ENCODE peak calls at places on chromosome 18, in eight cellular contexts. One of them, this sample, is unnamed.

GRCh38 chr18:23662309-23663263 is at the start of gene ANKRD29:
- DNase-seq in AG10803: peak
- DNase-seq in heart right ventricle: peak
- DNase-seq in SK-N-SH: peak
- DNase-seq in lower lobe of right lung: peak
- DNase-seq in tibial artery: no peak
- DNase-seq in HCT116: no peak
- DNase-seq in fibroblast of mammary gland: peak
- DNase-seq in this sample: no peak

GRCh38 chr18:10544093-10544748 is 18.4 kb downstream of the NAPG start:
- DNase-seq in HCT116: no peak
- DNase-seq in tibial artery: no peak
- DNase-seq in fibroblast of mammary gland: peak
- DNase-seq in AG10803: no peak
- DNase-seq in lower lobe of right lung: no peak
- DNase-seq in heart right ventricle: peak
- DNase-seq in SK-N-SH: no peak
- DNase-seq in this sample: no peak

GRCh38 chr18:65955747-65956146 is 204.9 kb downstream of the CDH7 start:
- DNase-seq in HCT116: no peak
- DNase-seq in lower lobe of right lung: no peak
- DNase-seq in SK-N-SH: no peak
- DNase-seq in AG10803: no peak
- DNase-seq in heart right ventricle: no peak
- DNase-seq in tibial artery: no peak
- DNase-seq in fibroblast of mammary gland: no peak
- DNase-seq in this sample: no peak

GRCh38 chr18:62183578-62184195 is 3.2 kb downstream of the PIGN start:
- DNase-seq in tibial artery: no peak
- DNase-seq in fibroblast of mammary gland: peak
- DNase-seq in SK-N-SH: peak
- DNase-seq in AG10803: peak
- DNase-seq in heart right ventricle: no peak
- DNase-seq in lower lobe of right lung: no peak
- DNase-seq in HCT116: peak
- DNase-seq in this sample: no peak

GRCh38 chr18:59142274-59142673 is 2.6 kb downstream of the SEC11C start:
- DNase-seq in AG10803: no peak
- DNase-seq in heart right ventricle: no peak
- DNase-seq in lower lobe of right lung: no peak
- DNase-seq in tibial artery: no peak
- DNase-seq in SK-N-SH: no peak
- DNase-seq in HCT116: no peak
- DNase-seq in fibroblast of mammary gland: no peak
- DNase-seq in this sample: peak

GRCh38 chr18:33812186-33812585 is 234.2 kb downstream of the ASXL3 start:
- DNase-seq in fibroblast of mammary gland: no peak
- DNase-seq in AG10803: no peak
- DNase-seq in SK-N-SH: no peak
- DNase-seq in tibial artery: no peak
- DNase-seq in HCT116: no peak
- DNase-seq in heart right ventricle: no peak
- DNase-seq in lower lobe of right lung: no peak
- DNase-seq in this sample: no peak

GRCh38 chr18:10234281-10234680 is 220.2 kb upstream of the APCDD1 start:
- DNase-seq in fibroblast of mammary gland: peak
- DNase-seq in SK-N-SH: no peak
- DNase-seq in lower lobe of right lung: no peak
- DNase-seq in heart right ventricle: no peak
- DNase-seq in HCT116: no peak
- DNase-seq in tibial artery: no peak
- DNase-seq in AG10803: peak
- DNase-seq in this sample: no peak

GRCh38 chr18:50700245-50701165 is 119.3 kb downstream of the MRO start:
- DNase-seq in lower lobe of right lung: no peak
- DNase-seq in HCT116: no peak
- DNase-seq in fibroblast of mammary gland: no peak
- DNase-seq in tibial artery: no peak
- DNase-seq in heart right ventricle: no peak
- DNase-seq in AG10803: no peak
- DNase-seq in SK-N-SH: no peak
- DNase-seq in this sample: no peak

GRCh38 chr18:79524181-79525078 is 128.7 kb downstream of the NFATC1 start:
- DNase-seq in heart right ventricle: no peak
- DNase-seq in HCT116: no peak
- DNase-seq in AG10803: no peak
- DNase-seq in tibial artery: peak
- DNase-seq in SK-N-SH: no peak
- DNase-seq in lower lobe of right lung: peak
- DNase-seq in fibroblast of mammary gland: no peak
- DNase-seq in this sample: no peak

GRCh38 chr18:12296087-12296403 is 12.0 kb upstream of the TUBB6 start:
- DNase-seq in AG10803: peak
- DNase-seq in tibial artery: no peak
- DNase-seq in HCT116: no peak
- DNase-seq in fibroblast of mammary gland: peak
- DNase-seq in lower lobe of right lung: no peak
- DNase-seq in heart right ventricle: no peak
- DNase-seq in SK-N-SH: no peak
- DNase-seq in this sample: no peak

GRCh38 chr18:62717059-62717849 is 1.9 kb downstream of the PHLPP1 start:
- DNase-seq in fibroblast of mammary gland: peak
- DNase-seq in SK-N-SH: peak
- DNase-seq in AG10803: peak
- DNase-seq in HCT116: peak
- DNase-seq in heart right ventricle: no peak
- DNase-seq in lower lobe of right lung: no peak
- DNase-seq in tibial artery: no peak
- DNase-seq in this sample: no peak

GRCh38 chr18:35029770-35030169 is 11.4 kb upstream of the MAPRE2 start:
- DNase-seq in HCT116: no peak
- DNase-seq in heart right ventricle: no peak
- DNase-seq in fibroblast of mammary gland: no peak
- DNase-seq in tibial artery: no peak
- DNase-seq in AG10803: no peak
- DNase-seq in SK-N-SH: no peak
- DNase-seq in lower lobe of right lung: no peak
- DNase-seq in this sample: no peak

GRCh38 chr18:35516789-35517188 is 19.0 kb upstream of the INO80C start:
- DNase-seq in SK-N-SH: no peak
- DNase-seq in fibroblast of mammary gland: no peak
- DNase-seq in tibial artery: no peak
- DNase-seq in AG10803: no peak
- DNase-seq in heart right ventricle: no peak
- DNase-seq in lower lobe of right lung: no peak
- DNase-seq in HCT116: no peak
- DNase-seq in this sample: no peak

GRCh38 chr18:6310714-6311113 is 104.0 kb downstream of the L3MBTL4 start:
- DNase-seq in HCT116: no peak
- DNase-seq in heart right ventricle: no peak
- DNase-seq in tibial artery: no peak
- DNase-seq in lower lobe of right lung: no peak
- DNase-seq in SK-N-SH: no peak
- DNase-seq in fibroblast of mammary gland: no peak
- DNase-seq in AG10803: no peak
- DNase-seq in this sample: no peak

DNA sequence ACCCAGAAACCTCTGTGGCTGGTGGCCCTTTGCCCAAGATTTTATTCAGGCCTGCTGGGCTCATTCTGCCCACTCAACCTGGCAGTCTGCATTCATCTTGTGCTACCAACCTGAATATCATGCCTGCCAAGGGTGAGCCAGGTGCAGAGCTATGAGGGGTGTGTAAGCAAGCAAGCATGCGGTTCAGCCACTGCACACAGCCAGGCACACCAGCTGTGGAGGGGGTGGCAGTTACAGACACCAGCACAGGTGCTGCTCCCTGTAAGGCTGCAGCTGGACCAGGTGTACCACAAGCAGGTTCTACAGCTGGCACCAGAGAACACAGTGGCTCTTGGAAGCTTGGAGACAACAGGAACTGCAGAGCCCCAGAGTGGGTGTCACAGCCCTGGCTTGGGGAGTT is 633.2 kb downstream of the FBXO15 start:
- DNase-seq in tibial artery: no peak
- DNase-seq in fibroblast of mammary gland: no peak
- DNase-seq in lower lobe of right lung: no peak
- DNase-seq in SK-N-SH: no peak
- DNase-seq in heart right ventricle: no peak
- DNase-seq in HCT116: no peak
- DNase-seq in AG10803: no peak
- DNase-seq in this sample: no peak
- TF ChIP-seq CTCF in tibial artery: no peak
- TF ChIP-seq CTCF in fibroblast of mammary gland: no peak
- TF ChIP-seq CTCF in lower lobe of right lung: no peak
- TF ChIP-seq CTCF in SK-N-SH: no peak
- TF ChIP-seq CTCF in heart right ventricle: no peak
- TF ChIP-seq CTCF in HCT116: no peak
- TF ChIP-seq CTCF in AG10803: no peak
- TF ChIP-seq CTCF in this sample: no peak

GRCh38 chr18:77101410-77102245 is 31.0 kb downstream of the MBP start:
- DNase-seq in SK-N-SH: peak
- DNase-seq in lower lobe of right lung: peak
- DNase-seq in HCT116: peak
- DNase-seq in AG10803: peak
- DNase-seq in heart right ventricle: peak
- DNase-seq in tibial artery: peak
- DNase-seq in fibroblast of mammary gland: peak
- DNase-seq in this sample: no peak

GRCh38 chr18:77098554-77099174 is 33.9 kb downstream of the MBP start:
- DNase-seq in fibroblast of mammary gland: peak
- DNase-seq in HCT116: no peak
- DNase-seq in SK-N-SH: no peak
- DNase-seq in lower lobe of right lung: no peak
- DNase-seq in tibial artery: no peak
- DNase-seq in AG10803: no peak
- DNase-seq in heart right ventricle: no peak
- DNase-seq in this sample: no peak

GRCh38 chr18:77099501-77100370 is 32.8 kb downstream of the MBP start:
- DNase-seq in AG10803: no peak
- DNase-seq in HCT116: no peak
- DNase-seq in heart right ventricle: no peak
- DNase-seq in SK-N-SH: no peak
- DNase-seq in fibroblast of mammary gland: no peak
- DNase-seq in tibial artery: no peak
- DNase-seq in lower lobe of right lung: no peak
- DNase-seq in this sample: no peak

GRCh38 chr18:77102246-77103040 is 30.1 kb downstream of the MBP start:
- DNase-seq in SK-N-SH: peak
- DNase-seq in fibroblast of mammary gland: peak
- DNase-seq in HCT116: no peak
- DNase-seq in heart right ventricle: no peak
- DNase-seq in AG10803: peak
- DNase-seq in tibial artery: no peak
- DNase-seq in lower lobe of right lung: no peak
- DNase-seq in this sample: peak

DNA sequence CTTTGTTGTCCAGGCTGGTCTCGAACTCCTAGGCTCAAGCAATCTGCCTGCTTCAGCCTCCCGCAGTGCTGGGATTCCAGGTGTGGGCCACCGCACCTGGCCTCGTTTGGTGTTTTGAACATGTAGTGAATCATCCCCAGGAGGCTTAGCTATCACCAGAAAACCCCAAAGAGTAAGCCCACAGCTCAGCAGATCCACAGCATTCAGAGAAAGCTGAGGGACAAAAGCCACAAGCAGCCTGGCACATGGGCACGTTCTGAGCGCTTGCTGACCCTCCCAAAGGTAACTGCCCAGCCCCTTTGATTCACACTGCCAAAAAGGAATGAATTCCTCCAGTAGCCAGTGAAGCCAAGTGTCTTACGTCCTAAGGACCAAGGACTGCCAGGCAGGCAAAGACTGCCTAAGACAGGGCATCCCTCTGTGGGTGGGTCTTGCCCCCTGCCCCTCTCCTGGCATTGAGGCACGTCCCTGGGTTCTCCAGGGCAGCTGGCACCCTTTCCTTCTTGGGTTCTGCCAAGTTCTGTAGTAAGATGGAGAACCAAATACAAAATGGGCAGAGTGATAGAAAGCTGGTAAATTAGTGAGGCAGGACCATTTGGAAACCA is 31.7 kb downstream of the MBP start:
- DNase-seq in fibroblast of mammary gland: peak
- DNase-seq in lower lobe of right lung: no peak
- DNase-seq in tibial artery: no peak
- DNase-seq in AG10803: no peak
- DNase-seq in heart right ventricle: no peak
- DNase-seq in SK-N-SH: no peak
- DNase-seq in HCT116: no peak
- DNase-seq in this sample: no peak
- H3K4me3 ChIP-seq in fibroblast of mammary gland: no peak
- H3K4me3 ChIP-seq in lower lobe of right lung: no peak
- H3K4me3 ChIP-seq in tibial artery: no peak
- H3K4me3 ChIP-seq in AG10803: peak
- H3K4me3 ChIP-seq in heart right ventricle: no peak
- H3K4me3 ChIP-seq in SK-N-SH: no peak
- H3K4me3 ChIP-seq in HCT116: peak
- H3K4me3 ChIP-seq in this sample: peak

GRCh38 chr18:37512400-37512799 is 53.2 kb downstream of the CELF4 start:
- DNase-seq in heart right ventricle: no peak
- DNase-seq in fibroblast of mammary gland: no peak
- DNase-seq in SK-N-SH: no peak
- DNase-seq in AG10803: no peak
- DNase-seq in tibial artery: no peak
- DNase-seq in HCT116: no peak
- DNase-seq in lower lobe of right lung: no peak
- DNase-seq in this sample: no peak
- TF ChIP-seq CTCF in heart right ventricle: no peak
- TF ChIP-seq CTCF in fibroblast of mammary gland: no peak
- TF ChIP-seq CTCF in SK-N-SH: no peak
- TF ChIP-seq CTCF in AG10803: no peak
- TF ChIP-seq CTCF in tibial artery: no peak
- TF ChIP-seq CTCF in HCT116: no peak
- TF ChIP-seq CTCF in lower lobe of right lung: no peak
- TF ChIP-seq CTCF in this sample: no peak

GRCh38 chr18:77207540-77207939 is 42.1 kb upstream of the GALR1 start:
- DNase-seq in heart right ventricle: peak
- DNase-seq in lower lobe of right lung: peak
- DNase-seq in HCT116: peak
- DNase-seq in AG10803: peak
- DNase-seq in fibroblast of mammary gland: peak
- DNase-seq in tibial artery: peak
- DNase-seq in SK-N-SH: peak
- DNase-seq in this sample: peak

GRCh38 chr18:77206676-77207370 is 42.8 kb upstream of the GALR1 start:
- DNase-seq in SK-N-SH: no peak
- DNase-seq in fibroblast of mammary gland: peak
- DNase-seq in lower lobe of right lung: no peak
- DNase-seq in HCT116: no peak
- DNase-seq in tibial artery: peak
- DNase-seq in heart right ventricle: peak
- DNase-seq in AG10803: peak
- DNase-seq in this sample: no peak

GRCh38 chr18:77209587-77209986 is 40.1 kb upstream of the GALR1 start:
- DNase-seq in SK-N-SH: no peak
- DNase-seq in heart right ventricle: no peak
- DNase-seq in tibial artery: no peak
- DNase-seq in AG10803: peak
- DNase-seq in HCT116: no peak
- DNase-seq in lower lobe of right lung: no peak
- DNase-seq in fibroblast of mammary gland: peak
- DNase-seq in this sample: no peak

GRCh38 chr18:77210249-77210648 is 39.4 kb upstream of the GALR1 start:
- DNase-seq in lower lobe of right lung: no peak
- DNase-seq in tibial artery: no peak
- DNase-seq in AG10803: no peak
- DNase-seq in fibroblast of mammary gland: no peak
- DNase-seq in SK-N-SH: no peak
- DNase-seq in HCT116: no peak
- DNase-seq in heart right ventricle: no peak
- DNase-seq in this sample: no peak

GRCh38 chr18:77208969-77209368 is 40.7 kb upstream of the GALR1 start:
- DNase-seq in fibroblast of mammary gland: peak
- DNase-seq in lower lobe of right lung: no peak
- DNase-seq in AG10803: peak
- DNase-seq in SK-N-SH: no peak
- DNase-seq in heart right ventricle: no peak
- DNase-seq in tibial artery: peak
- DNase-seq in HCT116: no peak
- DNase-seq in this sample: peak
- H3K4me3 ChIP-seq in fibroblast of mammary gland: no peak
- H3K4me3 ChIP-seq in lower lobe of right lung: peak
- H3K4me3 ChIP-seq in AG10803: no peak
- H3K4me3 ChIP-seq in SK-N-SH: no peak
- H3K4me3 ChIP-seq in heart right ventricle: no peak
- H3K4me3 ChIP-seq in tibial artery: no peak
- H3K4me3 ChIP-seq in HCT116: no peak
- H3K4me3 ChIP-seq in this sample: peak

This sample was measured in GM12864.